ENCODE peak calls at places on chromosomes 13 and 19, in six cellular contexts. F is tibial artery, D is transverse colon, A is small intestine, L is A673, J is thyroid gland. V is an unnamed sample.
A peak's percentile ranks its signal among the peaks of the same experiment; 100 is the strongest.

GRCh38 chr13:104769520-104769919 is 1703.3 kb upstream of the SLC10A2 start:
- DNase-seq in L (no peak), D (no peak), F (no peak), A (no peak), J (no peak), V (no peak)

GRCh38 chr19:7257148-7258041 is 36.8 kb downstream of the INSR start:
- DNase-seq in D (peak; percentile 24), A (peak; percentile 86), F (no peak), J (no peak), L (peak; percentile 29), V (no peak)

GRCh38 chr19:55284405-55285058 is 735 bp downstream of the BRSK1 start:
- DNase-seq in J (no peak), L (no peak), A (no peak), F (no peak), D (no peak), V (no peak)

GRCh38 chr19:8468761-8469458 is 24.1 kb downstream of the HNRNPM start:
- DNase-seq in L (no peak), J (no peak), F (no peak), A (no peak), D (no peak), V (no peak)

GRCh38 chr13:97366172-97366688 is 67.7 kb upstream of the RAP2A start:
- DNase-seq in D (no peak), F (no peak), A (no peak), J (no peak), L (peak; percentile 21), V (no peak)

GRCh38 chr19:45667620-45668341 is at the start of gene GIPR:
- DNase-seq in D (peak; percentile 84), A (peak; percentile 68), F (no peak), J (no peak), L (peak; percentile 54), V (peak; percentile 42)

GRCh38 chr19:36916991-36917390 is 859 bp downstream of the ZNF568 start:
- DNase-seq in L (peak; percentile 9), D (no peak), A (no peak), F (no peak), J (peak; percentile 16), V (no peak)

GRCh38 chr13:44155422-44156293 is 218.0 kb upstream of the SERP2 start:
- DNase-seq in L (no peak), D (peak; percentile 73), A (peak; percentile 82), F (peak; percentile 88), J (peak; percentile 72), V (no peak)

GRCh38 chr19:41223431-41224234 is 4.6 kb downstream of the AXL start:
- DNase-seq in J (no peak), A (no peak), L (no peak), F (peak; percentile 82), D (no peak), V (no peak)

GRCh38 chr13:83216521-83217245 is 665.6 kb downstream of the SLITRK1 start:
- DNase-seq in A (no peak), J (no peak), F (no peak), D (no peak), L (no peak), V (no peak)

DNA sequence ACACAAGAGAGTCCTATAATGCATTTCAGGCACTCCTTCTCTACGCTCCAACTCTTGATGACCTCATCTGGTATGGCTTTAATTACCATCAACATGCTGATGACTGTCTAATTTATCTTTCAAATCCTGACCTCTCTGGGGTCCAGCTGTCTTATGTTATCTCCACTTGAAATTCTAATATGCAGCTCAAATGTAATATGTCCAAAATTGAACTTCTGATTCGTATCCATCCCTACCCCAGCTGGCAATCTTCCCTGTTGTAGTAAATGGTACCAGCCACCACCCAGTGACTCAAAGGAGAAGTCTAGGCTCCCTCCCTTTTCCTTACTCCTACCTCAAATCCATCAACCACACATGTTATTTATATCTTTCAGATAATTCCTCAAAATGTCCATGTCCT is 288.0 kb upstream of the SLC10A2 start:
- DNase-seq in D (no peak), A (no peak), F (no peak), L (no peak), J (no peak), V (no peak)
- H3K9me3 ChIP-seq in D (no peaks in the 10 kb centered on the region), A (no peaks in the 10 kb centered on the region), F (no peaks in the 10 kb centered on the region), L (no peaks in the 10 kb centered on the region), J (no peaks in the 10 kb centered on the region), V (no peaks in the 10 kb centered on the region)

GRCh38 chr13:19822673-19823072 is 39.9 kb upstream of the PSPC1 start:
- DNase-seq in D (no peak), L (no peak), A (no peak), F (peak; percentile 16), J (no peak), V (no peak)

GRCh38 chr13:19810996-19811881 is 28.5 kb upstream of the PSPC1 start:
- DNase-seq in J (no peak), A (no peak), F (no peak), D (no peak), L (no peak), V (no peak)

GRCh38 chr13:19817510-19818158 is 34.9 kb upstream of the PSPC1 start:
- DNase-seq in D (no peak), F (no peak), L (no peak), J (peak; percentile 51), A (peak; percentile 3), V (no peak)

GRCh38 chr13:19818223-19818842 is 35.6 kb upstream of the PSPC1 start:
- DNase-seq in F (peak; percentile 65), J (peak; percentile 90), A (peak; percentile 1), D (peak; percentile 19), L (peak; percentile 44), V (peak; percentile 7)

DNA sequence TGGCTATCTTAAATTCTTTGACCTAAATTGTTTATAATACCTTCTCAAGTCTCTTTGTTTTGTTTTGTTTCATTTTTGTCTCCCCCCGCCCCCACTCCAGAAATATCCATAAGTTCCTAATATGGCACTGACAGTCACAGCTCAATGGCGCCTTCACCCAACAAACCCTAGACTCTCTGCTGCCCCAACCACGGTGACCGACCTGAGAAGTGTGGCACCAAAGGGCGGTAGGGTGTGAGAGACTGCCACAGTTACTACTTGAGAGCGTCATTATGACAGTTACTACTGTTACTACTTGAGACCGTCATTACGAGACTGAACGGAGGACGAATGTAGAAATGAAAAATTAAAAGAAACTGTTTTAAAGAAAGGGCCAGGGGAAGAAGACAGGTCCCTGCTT is 34.4 kb upstream of the PSPC1 start:
- DNase-seq in A (no peak), L (no peak), J (no peak), D (no peak), F (no peak), V (no peak)
- H3K9me3 ChIP-seq in A (no peaks in the 10 kb centered on the region), L (no peaks in the 10 kb centered on the region), J (no peaks in the 10 kb centered on the region), D (no peaks in the 10 kb centered on the region), F (no peaks in the 10 kb centered on the region), V (no peaks in the 10 kb centered on the region)

GRCh38 chr19:22806418-22806817 is 22.5 kb upstream of the ZNF99 start:
- DNase-seq in F (no peak), A (no peak), J (no peak), D (no peak), L (no peak), V (no peak)

GRCh38 chr19:22807061-22807835 is 23.3 kb upstream of the ZNF99 start:
- DNase-seq in J (no peak), D (no peak), L (no peak), F (no peak), A (no peak), V (no peak)
- H3K9me3 ChIP-seq in J (no peaks in the 10 kb centered on the region), D (peaks cover 4% of the 10 kb centered on the region), L (peaks cover 23% of the 10 kb centered on the region), F (no peaks in the 10 kb centered on the region), A (peaks cover 2% of the 10 kb centered on the region), V (peaks cover 3% of the 10 kb centered on the region)

DNA sequence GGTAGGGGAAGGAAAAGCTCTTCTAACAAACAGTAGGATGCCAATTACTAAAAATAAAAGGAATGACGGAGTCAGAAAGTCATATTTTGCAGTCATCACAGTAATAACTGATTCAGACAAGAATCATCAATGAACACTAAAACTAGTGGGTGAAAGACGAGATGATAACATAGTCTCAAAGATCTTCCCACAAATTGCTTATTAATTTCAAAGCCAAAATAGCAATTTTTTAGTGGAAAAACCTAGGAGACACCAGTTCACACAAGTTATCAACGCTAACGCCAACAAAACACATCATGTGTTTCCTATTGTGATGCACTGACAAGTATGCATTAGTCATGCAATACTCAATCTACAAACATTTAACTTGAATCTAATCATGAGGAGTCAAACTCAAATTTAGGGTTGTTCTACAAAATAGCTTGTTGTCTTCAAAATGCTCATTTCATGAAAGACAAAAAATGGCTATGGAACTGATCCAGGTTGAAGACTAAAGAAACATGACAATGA is 18.6 kb downstream of the ZNF233 start:
- DNase-seq in A (no peak), F (no peak), L (no peak), D (no peak), J (no peak), V (no peak)
- H3K9me3 ChIP-seq in A (peaks cover 2% of the 10 kb centered on the region), F (no peaks in the 10 kb centered on the region), L (peaks cover 4% of the 10 kb centered on the region), D (peaks cover 58% of the 10 kb centered on the region), J (no peaks in the 10 kb centered on the region), V (peaks cover 21% of the 10 kb centered on the region)